ENCODE peak calls at places on chromosomes 11 and 22, in six cellular contexts. F is CD8-positive, alpha-beta T cell; Q is astrocyte of the spinal cord; P is kidney tubule cell; Y is Calu3; Z is stimulated activated CD8-positive, alpha-beta memory T cell treated with anti-CD3 and anti-CD28 coated beads, Interleukin-2, amount 100 ng/mL, for 48 hours. L is an unnamed sample.

GRCh38 chr11:72391638-72392423 is 42.5 kb downstream of the CLPB start:
- DNase-seq in Z (no peak), Y (no peak), P (no peak), Q (no peak), F (no peak), L (no peak)

GRCh38 chr11:3130269-3131071 is 34.6 kb downstream of the OSBPL5 start:
- DNase-seq in Z (no peak), P (no peak), Y (peak), F (no peak), Q (no peak), L (no peak)

GRCh38 chr11:2725367-2726300 is 25.8 kb upstream of the KCNQ1OT1 start:
- DNase-seq in Y (no peak), Q (peak), F (no peak), P (peak), Z (no peak), L (peak)

GRCh38 chr11:67492801-67493547 is 10.1 kb downstream of the AIP start:
- DNase-seq in Q (no peak), Y (no peak), Z (no peak), F (no peak), P (no peak), L (no peak)

GRCh38 chr11:82732734-82733443 is 775 bp downstream of the FAM181B start:
- DNase-seq in Y (peak), F (no peak), P (no peak), Q (no peak), Z (no peak), L (no peak)

GRCh38 chr11:34223021-34223813 is 117.8 kb downstream of the NAT10 start:
- DNase-seq in Q (peak), Y (no peak), F (no peak), Z (no peak), P (peak), L (peak)

GRCh38 chr11:64887757-64888405 is 9.5 kb upstream of the EHD1 start:
- DNase-seq in P (peak), Q (peak), F (peak), Z (peak), Y (peak), L (no peak)

GRCh38 chr11:106503901-106504300 is 426.4 kb downstream of the AASDHPPT start:
- DNase-seq in Y (no peak), F (no peak), P (peak), Z (no peak), Q (peak), L (peak)

GRCh38 chr11:11446562-11446961 is 93.5 kb upstream of the CSNK2A3 start:
- DNase-seq in Y (no peak), P (no peak), F (no peak), Q (no peak), Z (no peak), L (no peak)

GRCh38 chr11:118147502-118147901 is 5.1 kb downstream of the SCN4B start:
- DNase-seq in Z (no peak), Q (no peak), F (no peak), Y (no peak), P (no peak), L (no peak)

GRCh38 chr11:35511666-35512065 is 13.8 kb downstream of the PAMR1 start:
- DNase-seq in Y (no peak), Q (peak), P (peak), F (no peak), Z (no peak), L (peak)

GRCh38 chr22:46854125-46854870 is 91.8 kb downstream of the TBC1D22A start:
- DNase-seq in Y (no peak), Q (no peak), Z (no peak), F (no peak), P (peak), L (peak)

L was measured in iris pigment epithelial cell.